ENCODE peak calls at places on chromosomes 13 and 19, in four cellular contexts. R, J, Y and I are unnamed samples.
A peak's percentile ranks its signal among the peaks of the same experiment; 100 is the strongest.

GRCh38 chr19:40718774-40719391 is 2.0 kb downstream of the ITPKC start:
- DNase-seq in R (peak; percentile 87), J (peak; percentile 92), Y (no peak), I (peak; percentile 52)

GRCh38 chr19:28435551-28436261 is 777.2 kb downstream of the UQCRFS1 start:
- DNase-seq in R (no peak), J (no peak), Y (no peak), I (no peak)

GRCh38 chr19:3671680-3672574 is 28.3 kb downstream of the PIP5K1C start:
- DNase-seq in Y (no peak), J (no peak), R (no peak), I (no peak)

GRCh38 chr13:113735750-113736149 is 23.3 kb upstream of the TMEM255B start:
- DNase-seq in Y (no peak), R (no peak), J (no peak), I (no peak)

GRCh38 chr19:13849991-13850909 is 26.7 kb upstream of the NANOS3 start:
- DNase-seq in J (peak; percentile 88), Y (no peak), R (peak; percentile 92), I (peak; percentile 92)

GRCh38 chr13:67230774-67231480 is 791 bp upstream of the PCDH9 start:
- DNase-seq in J (peak; percentile 67), R (peak; percentile 70), Y (no peak), I (peak; percentile 53)

GRCh38 chr13:45340422-45341033 is 455 bp downstream of the TPT1 start:
- DNase-seq in Y (no peak), J (peak; percentile 88), R (peak; percentile 97), I (peak; percentile 93)

GRCh38 chr13:83622422-83622784 is 259.9 kb downstream of the SLITRK1 start:
- DNase-seq in Y (no peak), J (no peak), R (no peak), I (no peak)

GRCh38 chr13:81171065-81171647 is 830.2 kb upstream of the SPRY2 start:
- DNase-seq in R (no peak), Y (peak; percentile 5), J (no peak), I (no peak)

GRCh38 chr19:57363734-57364181 is 407 bp downstream of the TRAPPC2B start:
- DNase-seq in R (no peak), Y (no peak), J (no peak), I (no peak)

GRCh38 chr13:72132065-72132464 is 265.1 kb upstream of the DACH1 start:
- DNase-seq in Y (no peak), R (no peak), J (no peak), I (no peak)

GRCh38 chr19:31014668-31015067 is 334.6 kb downstream of the TSHZ3 start:
- DNase-seq in Y (no peak), J (no peak), R (no peak), I (no peak)

GRCh38 chr19:27966390-27966816 is 1246.5 kb downstream of the UQCRFS1 start:
- DNase-seq in J (no peak), Y (no peak), R (no peak), I (no peak)

GRCh38 chr13:112783135-112783945 is 93.5 kb downstream of the ATP11A start:
- DNase-seq in J (peak; percentile 23), R (no peak), Y (no peak), I (no peak)

GRCh38 chr19:16417660-16418596 is 53.8 kb downstream of the EPS15L1 start:
- DNase-seq in R (no peak), J (peak; percentile 75), Y (peak; percentile 15), I (peak; percentile 72)

GRCh38 chr13:73138276-73138950 is 79.6 kb downstream of the KLF5 start:
- DNase-seq in Y (no peak), R (no peak), J (peak; percentile 69), I (no peak)

GRCh38 chr13:36919206-36919832 is 719 bp downstream of the SMAD9 start:
- DNase-seq in R (peak; percentile 79), J (peak; percentile 39), Y (no peak), I (peak; percentile 33)

GRCh38 chr19:952680-953500 is 27.1 kb downstream of the ARID3A start:
- DNase-seq in R (no peak), Y (no peak), J (no peak), I (no peak)

GRCh38 chr19:954272-954671 is 28.4 kb downstream of the ARID3A start:
- DNase-seq in R (no peak), Y (no peak), J (no peak), I (no peak)

GRCh38 chr19:953501-954271 is 27.9 kb downstream of the ARID3A start:
- DNase-seq in J (no peak), Y (no peak), R (no peak), I (no peak)

GRCh38 chr19:955803-956746 is 28.1 kb upstream of the WDR18 start:
- DNase-seq in R (no peak), J (no peak), Y (no peak), I (no peak)

DNA sequence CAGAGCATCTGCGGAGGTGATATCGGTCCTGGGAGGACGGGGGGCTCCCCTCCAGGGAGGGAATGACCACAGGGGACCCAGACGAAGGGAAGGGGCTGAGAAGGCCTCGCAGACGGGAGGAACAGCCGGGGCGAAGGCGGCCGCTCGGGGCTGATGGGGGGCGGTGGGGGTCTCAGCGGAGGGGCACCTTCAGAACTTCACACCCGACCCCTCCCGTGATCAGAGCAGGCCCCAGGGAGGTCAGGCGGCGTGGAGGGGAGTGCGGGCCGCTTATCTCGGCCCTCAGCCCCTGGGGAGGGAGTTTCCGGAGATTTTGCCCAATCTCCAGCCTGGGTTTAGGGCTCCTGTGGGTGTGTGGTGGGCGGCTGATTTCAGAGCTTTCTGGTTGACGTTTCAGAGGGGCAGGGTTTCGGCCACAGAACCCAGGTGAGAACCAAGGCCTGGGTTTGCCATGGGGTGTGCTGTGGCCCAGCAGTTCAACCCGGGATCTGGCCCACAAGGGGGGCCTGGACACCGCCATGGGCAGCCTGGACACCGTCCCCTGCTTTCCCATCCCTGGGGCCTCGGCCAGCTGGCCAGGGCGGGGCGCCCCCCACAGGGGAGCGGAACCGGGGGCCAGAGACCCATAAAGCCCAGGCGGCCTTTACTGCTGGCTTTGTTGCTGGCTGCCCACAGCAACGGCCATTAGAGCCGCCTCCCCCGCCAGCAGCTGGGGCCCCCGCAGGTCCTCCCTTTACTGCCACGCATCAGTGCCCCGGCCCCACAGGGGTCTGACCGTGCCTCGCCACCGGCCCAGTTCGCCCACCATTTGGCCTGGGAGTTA is 29.0 kb downstream of the ARID3A start:
- DNase-seq in Y (no peak), R (no peak), J (no peak), I (no peak)
- H3K27ac ChIP-seq in Y (peak overlapping the region; percentile 39), R (no peak overlapping the region), J (no peak overlapping the region), I (no peak overlapping the region)

DNA sequence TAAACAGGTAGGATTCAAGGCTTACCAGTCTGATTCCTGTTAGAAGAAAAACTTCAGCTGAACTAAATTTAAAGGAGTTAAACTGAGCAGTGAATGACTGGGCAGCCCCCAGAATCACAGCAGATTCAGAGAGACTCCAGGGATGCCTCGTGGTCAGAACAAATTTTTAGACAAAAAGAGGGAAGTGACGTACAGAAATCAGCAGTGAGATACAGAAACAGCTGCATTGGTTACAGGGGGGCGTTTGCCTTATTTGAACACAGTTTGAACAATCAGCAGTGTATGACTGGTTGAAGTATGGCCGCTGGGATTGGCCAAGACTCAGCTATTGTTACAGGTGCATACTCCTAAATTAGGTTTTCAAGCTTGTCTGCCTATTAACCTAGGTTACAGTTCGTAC is 2.1 kb upstream of the SPRYD7 start:
- DNase-seq in R (no peak), J (no peak), Y (no peak), I (no peak)
- H3K4me3 ChIP-seq in R (no peak overlapping the region), J (no peak overlapping the region), Y (no peak overlapping the region), I (no peak overlapping the region)

GRCh38 chr13:20708216-20708615 is 4.7 kb downstream of the IL17D start:
- DNase-seq in R (no peak), J (no peak), Y (no peak), I (no peak)
- H3K27ac ChIP-seq in R (peak overlapping the region; percentile 35), J (no peak overlapping the region), Y (no peak overlapping the region), I (no peak overlapping the region)

GRCh38 chr13:86567119-86567518 is 767.9 kb upstream of the SLITRK6 start:
- DNase-seq in Y (no peak), J (no peak), R (no peak), I (no peak)
- H3K4me3 ChIP-seq in Y (no peak overlapping the region), J (no peak overlapping the region), R (no peak overlapping the region), I (no peak overlapping the region)

GRCh38 chr19:41956621-41957020 is 2.5 kb downstream of the RABAC1 start:
- DNase-seq in J (no peak), Y (no peak), R (no peak), I (no peak)

GRCh38 chr19:41955521-41955920 is 3.6 kb downstream of the RABAC1 start:
- DNase-seq in R (no peak), Y (no peak), J (no peak), I (no peak)

GRCh38 chr19:41957838-41958366 is 1.2 kb downstream of the RABAC1 start:
- DNase-seq in R (peak; percentile 79), J (peak; percentile 81), Y (peak; percentile 41), I (peak; percentile 63)

GRCh38 chr19:41958367-41959055 is 610 bp downstream of the RABAC1 start:
- DNase-seq in R (peak; percentile 92), J (peak; percentile 93), Y (no peak), I (peak; percentile 86)

GRCh38 chr19:41957161-41957837 is 1.8 kb downstream of the RABAC1 start:
- DNase-seq in R (no peak), J (peak; percentile 36), Y (no peak), I (no peak)
- H3K27ac ChIP-seq in R (no peak overlapping the region), J (peak overlapping the region; percentile 92), Y (peak overlapping the region; percentile 48), I (no peak overlapping the region)

DNA sequence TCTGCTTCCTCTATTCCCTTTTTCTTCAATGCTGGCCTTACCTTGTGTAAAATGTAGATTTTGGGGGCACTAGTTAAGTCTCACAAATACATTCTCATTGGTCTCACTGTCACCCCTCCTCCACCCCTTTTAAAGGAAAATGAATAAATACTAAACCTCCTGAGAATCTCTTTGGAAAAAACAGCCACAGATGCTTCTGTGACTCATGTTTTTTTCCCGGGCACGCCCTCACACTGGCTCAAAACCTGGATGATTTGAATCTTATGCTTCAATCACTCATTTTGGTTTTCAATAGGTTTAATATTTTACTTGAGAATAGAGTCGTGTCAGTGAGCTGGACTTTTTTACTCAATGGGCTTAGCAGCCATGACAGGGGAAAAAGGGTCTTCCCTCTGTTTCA is 66.0 kb upstream of the MED4 start:
- DNase-seq in R (no peak), Y (no peak), J (no peak), I (no peak)
- H3K4me3 ChIP-seq in R (no peak overlapping the region), Y (no peak overlapping the region), J (no peak overlapping the region), I (no peak overlapping the region)

DNA sequence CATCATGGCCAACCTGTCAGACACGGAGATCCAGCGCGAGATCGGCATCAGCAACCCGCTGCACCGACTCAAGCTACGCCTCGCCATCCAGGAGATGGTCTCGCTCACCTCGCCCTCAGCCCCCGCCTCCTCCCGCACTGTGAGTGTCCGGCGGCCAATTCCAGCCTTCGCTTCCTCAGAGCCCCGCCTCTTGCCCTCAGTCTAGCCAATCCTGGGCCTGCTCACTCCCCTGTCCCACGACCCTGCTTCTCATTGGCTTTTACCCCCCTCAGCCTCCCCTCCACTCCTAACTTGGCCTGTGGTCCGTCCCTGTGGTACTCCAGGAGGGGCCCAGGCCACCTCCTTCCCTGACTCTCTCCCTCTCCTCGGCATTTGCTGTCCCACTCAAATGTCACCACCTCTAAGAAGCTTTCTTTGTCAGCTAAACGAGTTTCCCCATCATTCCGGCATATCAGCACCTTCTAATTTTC is 12.3 kb downstream of the HRC start:
- DNase-seq in R (peak; percentile 93), Y (no peak), J (peak; percentile 91), I (peak; percentile 90)
- H3K27ac ChIP-seq in R (no peak overlapping the region), Y (peak overlapping the region; percentile 57), J (no peak overlapping the region), I (no peak overlapping the region)

DNA sequence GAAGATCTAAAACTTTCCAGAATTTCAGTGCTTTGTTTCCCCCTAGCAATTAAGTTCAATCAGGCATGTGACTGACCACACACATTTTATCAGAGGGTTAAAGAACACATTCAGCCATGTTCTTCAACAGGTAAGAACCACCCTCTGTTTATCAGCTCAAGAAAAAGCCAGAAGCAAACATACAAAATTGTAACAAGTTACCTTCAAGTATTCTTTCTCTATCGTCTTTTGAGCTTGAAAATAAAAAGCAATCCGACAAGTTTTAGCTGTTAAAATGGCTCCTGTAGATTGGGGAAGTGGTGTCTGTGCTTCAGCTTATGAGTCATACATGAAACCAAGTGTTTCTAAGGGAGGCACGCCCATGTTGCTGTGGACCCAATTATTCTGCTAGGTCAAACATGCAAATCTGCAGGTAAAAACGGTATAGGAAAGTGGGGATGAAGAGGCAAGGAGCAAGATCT is at the start of gene ELF1:
- DNase-seq in Y (no peak), R (no peak), J (peak; percentile 59), I (no peak)
- H3K4me3 ChIP-seq in Y (no peak within 1 kb of the TSS), R (peak within 1 kb of the TSS; percentile 15), J (peak within 1 kb of the TSS; percentile 9), I (no peak within 1 kb of the TSS)